ENCODE peak calls at places on chromosome 22, in nine cellular contexts. T is GM20000, C is upper lobe of right lung, O is body of pancreas, L is NCI-H1694 treated with DMSO at 0.1 percent for 48 hours, U is GM12865, I is NCI-H69, K is heart right ventricle, X is brain microvascular endothelial cell. W is an unnamed sample.

GRCh38 chr22:32307055-32307454 is 50.6 kb upstream of the RFPL3 start:
- DNase-seq in T (no peak), C (no peak), O (no peak), L (no peak), U (no peak), I (no peak), K (no peak), X (no peak), W (no peak)

GRCh38 chr22:23692598-23693291 is 1.9 kb downstream of the RGL4 start:
- DNase-seq in T (no peak), C (no peak), O (no peak), L (no peak), U (no peak), I (no peak), K (no peak), X (no peak), W (no peak)

GRCh38 chr22:49734882-49735281 is 92.8 kb downstream of the BRD1 start:
- DNase-seq in T (no peak), C (peak), O (no peak), L (no peak), U (no peak), I (no peak), K (no peak), X (no peak), W (no peak)

GRCh38 chr22:29461263-29461662 is 18.8 kb upstream of the NEFH start:
- DNase-seq in T (no peak), C (no peak), O (no peak), L (no peak), U (no peak), I (no peak), K (no peak), X (no peak), W (no peak)

GRCh38 chr22:40595497-40596234 is 40.9 kb downstream of the MRTFA start:
- DNase-seq in T (no peak), C (no peak), O (no peak), L (no peak), U (no peak), I (no peak), K (no peak), X (no peak), W (no peak)

GRCh38 chr22:36008131-36008530 is 20.5 kb downstream of the RBFOX2 start:
- DNase-seq in T (no peak), C (no peak), O (no peak), L (no peak), U (no peak), I (no peak), K (no peak), X (no peak), W (no peak)

GRCh38 chr22:48900626-48901025 is 927.0 kb downstream of the BRD1 start:
- DNase-seq in T (no peak), C (peak), O (no peak), L (no peak), U (no peak), I (no peak), K (no peak), X (no peak), W (no peak)

GRCh38 chr22:30220338-30221009 is 26.1 kb downstream of the LIF start:
- DNase-seq in T (no peak), C (no peak), O (no peak), L (no peak), U (no peak), I (no peak), K (no peak), X (no peak), W (no peak)

GRCh38 chr22:30948930-30949342 is 19.6 kb downstream of the MORC2 start:
- DNase-seq in T (no peak), C (no peak), O (no peak), L (no peak), U (no peak), I (peak), K (no peak), X (no peak), W (no peak)

GRCh38 chr22:30424471-30425326 is 869 bp upstream of the MTFP1 start:
- DNase-seq in T (no peak), C (no peak), O (no peak), L (no peak), U (peak), I (peak), K (no peak), X (peak), W (peak)

GRCh38 chr22:47091921-47092700 is 329.7 kb downstream of the TBC1D22A start:
- DNase-seq in T (no peak), C (no peak), O (no peak), L (no peak), U (no peak), I (no peak), K (no peak), X (no peak), W (no peak)

GRCh38 chr22:46162771-46163170 is 12.4 kb downstream of the PPARA start:
- DNase-seq in T (no peak), C (no peak), O (peak), L (no peak), U (no peak), I (peak), K (no peak), X (no peak), W (no peak)

GRCh38 chr22:19997561-19998231 is 18.9 kb downstream of the ARVCF start:
- DNase-seq in T (no peak), C (no peak), O (no peak), L (no peak), U (no peak), I (no peak), K (peak), X (no peak), W (no peak)

GRCh38 chr22:50001388-50002231 is 11.0 kb downstream of the IL17REL start:
- DNase-seq in T (no peak), C (peak), O (no peak), L (no peak), U (no peak), I (peak), K (no peak), X (no peak), W (no peak)

GRCh38 chr22:38982008-38982927 is at the start of gene APOBEC3B:
- DNase-seq in T (peak), C (peak), O (peak), L (no peak), U (peak), I (peak), K (peak), X (peak), W (peak)

GRCh38 chr22:19057999-19058491 is 64.2 kb downstream of the DGCR2 start:
- DNase-seq in T (no peak), C (peak), O (no peak), L (no peak), U (no peak), I (no peak), K (no peak), X (no peak), W (no peak)

GRCh38 chr22:47062126-47062525 is 299.7 kb downstream of the TBC1D22A start:
- DNase-seq in T (no peak), C (peak), O (peak), L (no peak), U (no peak), I (no peak), K (no peak), X (no peak), W (no peak)

GRCh38 chr22:49752598-49753091 is 75.0 kb downstream of the BRD1 start:
- DNase-seq in T (no peak), C (peak), O (no peak), L (no peak), U (no peak), I (no peak), K (no peak), X (no peak), W (no peak)

GRCh38 chr22:44597616-44598015 is 99.6 kb upstream of the RTL6 start:
- DNase-seq in T (no peak), C (no peak), O (peak), L (peak), U (no peak), I (peak), K (no peak), X (no peak), W (no peak)

GRCh38 chr22:19060356-19061009 is 61.7 kb downstream of the DGCR2 start:
- DNase-seq in T (no peak), C (peak), O (no peak), L (no peak), U (no peak), I (no peak), K (no peak), X (peak), W (no peak)

GRCh38 chr22:33789690-33790253 is 130.5 kb downstream of the LARGE1 start:
- DNase-seq in T (no peak), C (no peak), O (no peak), L (no peak), U (peak), I (no peak), K (no peak), X (no peak), W (no peak)

GRCh38 chr22:17477401-17477833 is 85.9 kb upstream of the SLC25A18 start:
- DNase-seq in T (no peak), C (no peak), O (peak), L (no peak), U (no peak), I (peak), K (peak), X (no peak), W (no peak)

GRCh38 chr22:41799486-41800347 is 762 bp upstream of the CCDC134 start:
- DNase-seq in T (peak), C (peak), O (peak), L (no peak), U (no peak), I (peak), K (peak), X (peak), W (no peak)

GRCh38 chr22:31337178-31337577 is 9.0 kb downstream of the PATZ1 start:
- DNase-seq in T (no peak), C (no peak), O (no peak), L (no peak), U (no peak), I (no peak), K (no peak), X (no peak), W (no peak)

GRCh38 chr22:44391481-44392445 is 79.0 kb upstream of the SHISAL1 start:
- DNase-seq in T (no peak), C (peak), O (no peak), L (no peak), U (no peak), I (peak), K (peak), X (no peak), W (no peak)

GRCh38 chr22:22391543-22391942 is 117.0 kb downstream of the ZNF280B start:
- DNase-seq in T (no peak), C (no peak), O (no peak), L (no peak), U (no peak), I (no peak), K (no peak), X (no peak), W (no peak)

W was measured in NAMALWA.